ENCODE peak calls at places on chromosomes 16 and 17, in eight cellular contexts. One of them, this sample, is unnamed.

GRCh38 chr16:81723098-81723723 is 55.9 kb upstream of the PLCG2 start:
- DNase-seq in upper lobe of left lung: no peak
- DNase-seq in HCT116: peak; percentile 92
- DNase-seq in HepG2: peak; percentile 86
- DNase-seq in GM23338: peak; percentile 94
- DNase-seq in stomach: no peak
- DNase-seq in Panc1: peak; percentile 46
- DNase-seq in transverse colon: no peak
- DNase-seq in this sample: no peak

GRCh38 chr17:27533874-27534815 is 77.9 kb downstream of the KSR1 start:
- DNase-seq in HepG2: no peak
- DNase-seq in Panc1: no peak
- DNase-seq in GM23338: peak; percentile 68
- DNase-seq in HCT116: no peak
- DNase-seq in stomach: no peak
- DNase-seq in upper lobe of left lung: no peak
- DNase-seq in transverse colon: peak; percentile 33
- DNase-seq in this sample: no peak

GRCh38 chr17:17693253-17693954 is 12.1 kb downstream of the RAI1 start:
- DNase-seq in HCT116: no peak
- DNase-seq in upper lobe of left lung: peak; percentile 81
- DNase-seq in Panc1: no peak
- DNase-seq in GM23338: peak; percentile 71
- DNase-seq in transverse colon: peak; percentile 31
- DNase-seq in stomach: peak; percentile 90
- DNase-seq in HepG2: peak; percentile 88
- DNase-seq in this sample: peak; percentile 87

GRCh38 chr17:15348030-15348429 is 6.6 kb upstream of the TEKT3 start:
- DNase-seq in HepG2: no peak
- DNase-seq in Panc1: no peak
- DNase-seq in GM23338: no peak
- DNase-seq in upper lobe of left lung: no peak
- DNase-seq in HCT116: no peak
- DNase-seq in transverse colon: peak; percentile 86
- DNase-seq in stomach: no peak
- DNase-seq in this sample: no peak

GRCh38 chr16:84156342-84156784 is 11.3 kb downstream of the DNAAF1 start:
- DNase-seq in GM23338: no peak
- DNase-seq in HCT116: no peak
- DNase-seq in Panc1: no peak
- DNase-seq in upper lobe of left lung: no peak
- DNase-seq in stomach: no peak
- DNase-seq in transverse colon: no peak
- DNase-seq in HepG2: no peak
- DNase-seq in this sample: no peak

GRCh38 chr17:63476857-63477470 is at the start of gene ACE:
- DNase-seq in transverse colon: peak; percentile 81
- DNase-seq in stomach: peak; percentile 37
- DNase-seq in upper lobe of left lung: no peak
- DNase-seq in HCT116: no peak
- DNase-seq in HepG2: no peak
- DNase-seq in GM23338: peak; percentile 85
- DNase-seq in Panc1: no peak
- DNase-seq in this sample: no peak

GRCh38 chr17:58224315-58224714 is 5.3 kb upstream of the MKS1 start:
- DNase-seq in upper lobe of left lung: no peak
- DNase-seq in HCT116: peak; percentile 28
- DNase-seq in Panc1: no peak
- DNase-seq in transverse colon: no peak
- DNase-seq in stomach: no peak
- DNase-seq in GM23338: no peak
- DNase-seq in HepG2: no peak
- DNase-seq in this sample: no peak

GRCh38 chr16:69925311-69925710 is 25.8 kb upstream of the CLEC18A start:
- DNase-seq in stomach: no peak
- DNase-seq in upper lobe of left lung: no peak
- DNase-seq in Panc1: no peak
- DNase-seq in GM23338: no peak
- DNase-seq in HCT116: no peak
- DNase-seq in HepG2: no peak
- DNase-seq in transverse colon: no peak
- DNase-seq in this sample: no peak

GRCh38 chr16:57994778-57995177 is 5.7 kb downstream of the ZNF319 start:
- DNase-seq in upper lobe of left lung: peak; percentile 86
- DNase-seq in HepG2: peak; percentile 44
- DNase-seq in Panc1: no peak
- DNase-seq in transverse colon: peak; percentile 51
- DNase-seq in GM23338: peak; percentile 68
- DNase-seq in stomach: peak; percentile 59
- DNase-seq in HCT116: peak; percentile 37
- DNase-seq in this sample: no peak

DNA sequence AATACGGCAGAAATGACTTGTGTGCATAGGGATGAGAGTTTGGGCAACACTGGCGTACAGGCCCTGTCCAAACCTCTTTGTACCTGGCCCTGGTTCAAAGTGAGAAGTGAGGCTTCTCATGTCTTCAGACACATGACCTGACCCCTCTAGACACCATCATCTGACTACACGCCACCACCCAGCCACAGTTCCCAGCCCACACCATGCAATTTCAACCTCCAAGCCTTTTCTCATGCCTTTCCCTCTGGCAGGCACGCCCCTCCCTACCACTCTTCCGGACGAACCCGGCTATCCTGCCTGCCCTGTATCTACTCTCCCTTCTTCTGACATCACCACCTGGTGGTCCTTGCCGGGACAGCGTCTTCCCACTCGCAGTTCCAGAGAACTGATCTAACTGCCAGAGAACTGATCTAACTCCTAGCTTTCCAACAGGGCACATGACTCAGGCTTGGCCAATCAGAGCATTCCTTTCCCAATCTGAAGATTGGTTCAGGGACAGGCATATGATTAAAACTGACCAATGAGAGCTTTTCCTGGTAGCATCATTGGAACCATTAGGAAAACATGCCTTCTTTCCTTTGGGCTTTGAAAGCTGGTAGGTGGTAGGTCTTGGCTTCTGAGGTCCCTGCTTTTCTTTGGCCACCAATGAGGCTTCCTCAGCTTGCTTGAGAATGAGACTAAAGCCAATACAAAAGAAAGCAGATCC is 27.0 kb upstream of the IL21R start:
- DNase-seq in Panc1: no peak
- DNase-seq in GM23338: peak; percentile 97
- DNase-seq in transverse colon: peak; percentile 58
- DNase-seq in HCT116: peak; percentile 94
- DNase-seq in HepG2: peak; percentile 92
- DNase-seq in upper lobe of left lung: peak; percentile 54
- DNase-seq in stomach: peak; percentile 33
- DNase-seq in this sample: no peak
- TF ChIP-seq POLR2AphosphoS5 in Panc1: no peak
- TF ChIP-seq POLR2AphosphoS5 in GM23338: no peak
- TF ChIP-seq POLR2AphosphoS5 in transverse colon: no peak
- TF ChIP-seq POLR2AphosphoS5 in HCT116: peak; percentile 58
- TF ChIP-seq POLR2AphosphoS5 in HepG2: no peak
- TF ChIP-seq POLR2AphosphoS5 in upper lobe of left lung: peak; percentile 40
- TF ChIP-seq POLR2AphosphoS5 in stomach: peak; percentile 34
- TF ChIP-seq POLR2AphosphoS5 in this sample: no peak

DNA sequence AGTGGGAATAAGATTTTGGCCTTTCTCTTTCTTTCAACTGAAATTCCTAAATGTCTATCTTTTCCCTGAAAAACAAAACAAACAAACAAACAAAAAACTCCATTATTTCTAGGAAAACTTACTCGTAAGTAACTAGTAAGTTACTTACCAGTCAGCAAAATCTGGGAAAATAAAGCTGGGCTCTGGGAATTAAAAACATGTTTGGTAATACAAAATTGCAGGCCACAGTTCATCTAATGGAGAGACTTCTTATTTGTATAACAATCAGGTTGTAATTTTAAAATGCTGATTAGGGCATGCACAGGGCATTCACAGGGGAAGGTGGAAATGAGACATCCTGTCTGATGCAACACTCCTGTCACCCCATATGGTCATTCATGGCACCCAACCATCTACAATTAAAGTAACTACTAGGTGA is 3.8 kb upstream of the WIPI1 start:
- DNase-seq in upper lobe of left lung: no peak
- DNase-seq in stomach: no peak
- DNase-seq in transverse colon: no peak
- DNase-seq in HepG2: no peak
- DNase-seq in Panc1: no peak
- DNase-seq in HCT116: no peak
- DNase-seq in GM23338: no peak
- DNase-seq in this sample: no peak
- H3K27ac ChIP-seq in upper lobe of left lung: peak overlapping the region; percentile 22
- H3K27ac ChIP-seq in stomach: no peak overlapping the region
- H3K27ac ChIP-seq in transverse colon: peak overlapping the region; percentile 21
- H3K27ac ChIP-seq in HepG2: no peak overlapping the region
- H3K27ac ChIP-seq in Panc1: no peak overlapping the region
- H3K27ac ChIP-seq in HCT116: no peak overlapping the region
- H3K27ac ChIP-seq in GM23338: no peak overlapping the region
- H3K27ac ChIP-seq in this sample: no peak overlapping the region

DNA sequence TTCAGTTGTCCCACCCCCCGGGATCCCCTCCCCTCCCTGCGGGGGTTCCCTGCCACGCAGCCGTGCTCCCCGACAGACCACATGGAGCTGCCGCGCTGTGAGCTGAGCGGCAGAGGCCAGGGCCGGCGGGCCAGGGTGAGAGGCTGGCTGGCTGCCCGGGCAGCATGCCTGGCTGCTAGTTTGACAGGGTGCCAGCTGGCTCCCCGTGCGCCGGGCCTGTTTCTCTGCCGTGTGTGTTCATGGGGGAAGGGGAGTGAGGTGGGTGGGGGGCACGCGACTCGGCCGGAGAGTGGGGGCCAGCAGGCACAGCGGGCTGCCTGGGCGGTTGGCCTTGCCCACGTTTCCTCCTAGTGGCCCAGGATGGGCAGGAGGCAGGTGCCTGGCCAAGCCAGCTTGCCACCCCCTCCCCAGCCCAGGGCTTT is 34.1 kb downstream of the BAHCC1 start:
- DNase-seq in HCT116: no peak
- DNase-seq in upper lobe of left lung: peak; percentile 79
- DNase-seq in Panc1: no peak
- DNase-seq in transverse colon: peak; percentile 81
- DNase-seq in GM23338: no peak
- DNase-seq in HepG2: no peak
- DNase-seq in stomach: peak; percentile 90
- DNase-seq in this sample: peak; percentile 76
- TF ChIP-seq POLR2AphosphoS5 in HCT116: peak; percentile 53
- TF ChIP-seq POLR2AphosphoS5 in upper lobe of left lung: no peak
- TF ChIP-seq POLR2AphosphoS5 in Panc1: peak; percentile 76
- TF ChIP-seq POLR2AphosphoS5 in transverse colon: no peak
- TF ChIP-seq POLR2AphosphoS5 in GM23338: no peak
- TF ChIP-seq POLR2AphosphoS5 in HepG2: no peak
- TF ChIP-seq POLR2AphosphoS5 in stomach: peak; percentile 65
- TF ChIP-seq POLR2AphosphoS5 in this sample: peak; percentile 43

GRCh38 chr16:230949-231348 is 1.7 kb upstream of the LUC7L start:
- DNase-seq in HCT116: no peak
- DNase-seq in GM23338: peak; percentile 13
- DNase-seq in HepG2: no peak
- DNase-seq in Panc1: no peak
- DNase-seq in upper lobe of left lung: no peak
- DNase-seq in transverse colon: no peak
- DNase-seq in stomach: no peak
- DNase-seq in this sample: no peak

GRCh38 chr16:234468-235305 is at the start of gene FAM234A:
- DNase-seq in HepG2: peak; percentile 87
- DNase-seq in HCT116: peak; percentile 62
- DNase-seq in Panc1: peak; percentile 50
- DNase-seq in transverse colon: peak; percentile 96
- DNase-seq in GM23338: peak; percentile 98
- DNase-seq in upper lobe of left lung: peak; percentile 96
- DNase-seq in stomach: peak; percentile 96
- DNase-seq in this sample: peak; percentile 92

GRCh38 chr16:228917-229730 is at the start of gene LUC7L:
- DNase-seq in HepG2: peak; percentile 79
- DNase-seq in HCT116: peak; percentile 34
- DNase-seq in Panc1: peak; percentile 27
- DNase-seq in GM23338: peak; percentile 96
- DNase-seq in stomach: peak; percentile 87
- DNase-seq in transverse colon: peak; percentile 90
- DNase-seq in upper lobe of left lung: peak; percentile 88
- DNase-seq in this sample: peak; percentile 69

GRCh38 chr16:228151-228855 is 946 bp downstream of the LUC7L start:
- DNase-seq in GM23338: peak; percentile 33
- DNase-seq in HCT116: no peak
- DNase-seq in stomach: no peak
- DNase-seq in HepG2: peak; percentile 10
- DNase-seq in Panc1: no peak
- DNase-seq in transverse colon: no peak
- DNase-seq in upper lobe of left lung: no peak
- DNase-seq in this sample: no peak

DNA sequence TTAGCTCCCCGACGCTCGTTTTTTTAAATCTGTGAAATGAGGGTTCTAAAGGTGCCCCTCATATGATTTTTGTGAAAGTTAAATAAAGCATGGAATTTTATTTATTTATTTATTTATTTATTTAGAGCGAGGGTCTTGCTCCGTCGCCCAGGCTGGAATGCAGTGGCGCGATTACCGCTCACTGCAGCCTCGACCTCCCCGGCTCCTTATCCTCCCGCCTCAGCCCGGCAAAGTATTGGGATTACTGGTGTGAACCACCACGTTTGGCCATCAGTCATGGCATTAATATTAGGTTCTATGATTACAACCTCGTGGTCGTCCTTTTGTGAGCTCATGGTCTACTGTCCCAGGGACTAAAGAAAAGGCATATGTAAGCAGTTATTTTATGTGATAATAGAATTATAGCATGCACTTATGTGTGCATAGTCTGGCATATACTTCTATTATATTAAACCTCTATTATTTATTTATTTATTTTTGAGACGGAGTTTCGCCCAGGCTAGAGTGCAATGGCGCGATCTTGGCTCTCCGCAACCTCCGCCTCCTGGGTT is 557 bp upstream of the LUC7L start:
- DNase-seq in HCT116: no peak
- DNase-seq in transverse colon: no peak
- DNase-seq in HepG2: no peak
- DNase-seq in upper lobe of left lung: no peak
- DNase-seq in stomach: no peak
- DNase-seq in Panc1: no peak
- DNase-seq in GM23338: no peak
- DNase-seq in this sample: no peak
- H3K27ac ChIP-seq in HCT116: no peak overlapping the region
- H3K27ac ChIP-seq in transverse colon: peak overlapping the region; percentile 98
- H3K27ac ChIP-seq in HepG2: peak overlapping the region; percentile 94
- H3K27ac ChIP-seq in upper lobe of left lung: peak overlapping the region; percentile 95
- H3K27ac ChIP-seq in stomach: peak overlapping the region; percentile 92
- H3K27ac ChIP-seq in Panc1: peak overlapping the region; percentile 88
- H3K27ac ChIP-seq in GM23338: no peak overlapping the region
- H3K27ac ChIP-seq in this sample: peak overlapping the region; percentile 99

DNA sequence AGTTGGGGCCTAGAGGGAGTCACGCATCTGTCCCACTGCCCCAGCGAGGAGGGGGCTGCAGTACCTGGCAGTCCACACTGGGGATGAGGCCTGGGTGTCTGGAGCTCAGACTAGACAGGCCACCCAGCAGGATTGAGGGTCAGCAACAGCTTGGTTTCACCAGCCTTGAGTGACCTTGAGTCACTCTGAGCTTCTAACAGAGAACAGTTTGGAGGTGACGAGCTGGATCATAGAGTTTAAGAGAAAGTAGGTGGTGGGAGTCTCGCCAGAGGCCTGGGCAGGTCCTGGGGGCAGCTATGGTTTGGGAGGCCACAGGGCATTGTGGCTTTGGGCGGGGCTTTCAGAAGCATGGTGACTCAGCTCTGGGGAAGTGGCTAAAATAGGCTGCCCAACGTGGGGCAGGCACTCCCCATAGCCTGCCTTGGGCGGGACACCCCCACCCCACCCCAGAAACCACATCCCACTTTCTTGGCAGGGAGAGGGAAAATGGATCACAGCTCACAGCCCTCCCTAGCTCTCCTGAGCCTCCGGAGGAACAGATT is 20.5 kb downstream of the CDC42EP4 start:
- DNase-seq in stomach: peak; percentile 73
- DNase-seq in upper lobe of left lung: peak; percentile 92
- DNase-seq in Panc1: no peak
- DNase-seq in HepG2: no peak
- DNase-seq in GM23338: no peak
- DNase-seq in transverse colon: peak; percentile 76
- DNase-seq in HCT116: peak; percentile 79
- DNase-seq in this sample: no peak
- TF ChIP-seq POLR2AphosphoS5 in stomach: peak; percentile 54
- TF ChIP-seq POLR2AphosphoS5 in upper lobe of left lung: peak; percentile 31
- TF ChIP-seq POLR2AphosphoS5 in Panc1: no peak
- TF ChIP-seq POLR2AphosphoS5 in HepG2: no peak
- TF ChIP-seq POLR2AphosphoS5 in GM23338: no peak
- TF ChIP-seq POLR2AphosphoS5 in transverse colon: no peak
- TF ChIP-seq POLR2AphosphoS5 in HCT116: peak; percentile 72
- TF ChIP-seq POLR2AphosphoS5 in this sample: no peak

This sample was measured in breast epithelium.